ENCODE peak calls at places on chromosomes 7 and 10, in nine cellular contexts. L, U, N, T, D, B, Z, F and Q are unnamed samples.

GRCh38 chr10:13913890-13914289 is 327.1 kb downstream of the PRPF18 start:
- DNase-seq in L (no peak), U (no peak), N (no peak), T (no peak), D (no peak), B (no peak), Z (no peak), F (no peak), Q (no peak)

GRCh38 chr10:70756710-70757360 is 28.3 kb downstream of the TBATA start:
- DNase-seq in L (peak), U (no peak), N (peak), T (peak), D (no peak), B (no peak), Z (no peak), F (no peak), Q (no peak)

GRCh38 chr7:76293407-76293901 is 9.0 kb upstream of the HSPB1 start:
- DNase-seq in L (no peak), U (no peak), N (no peak), T (no peak), D (no peak), B (no peak), Z (no peak), F (no peak), Q (no peak)

GRCh38 chr10:43735907-43736306 is 87.2 kb upstream of the ZNF32 start:
- DNase-seq in L (peak), U (no peak), N (peak), T (peak), D (no peak), B (no peak), Z (no peak), F (no peak), Q (no peak)

GRCh38 chr7:77199008-77199966 is at the start of gene FGL2:
- DNase-seq in L (peak), U (peak), N (peak), T (peak), D (no peak), B (no peak), Z (no peak), F (peak), Q (peak)

GRCh38 chr10:110059965-110060364 is 52.2 kb downstream of the ADD3 start:
- DNase-seq in L (peak), U (no peak), N (no peak), T (peak), D (no peak), B (no peak), Z (no peak), F (no peak), Q (no peak)

GRCh38 chr7:27144799-27145166 is 1.3 kb upstream of the HOXA5 start:
- DNase-seq in L (no peak), U (no peak), N (no peak), T (no peak), D (no peak), B (no peak), Z (no peak), F (no peak), Q (peak)

GRCh38 chr7:140640060-140640611 is 477 bp downstream of the DENND2A start:
- DNase-seq in L (peak), U (no peak), N (peak), T (peak), D (no peak), B (no peak), Z (no peak), F (peak), Q (no peak)

GRCh38 chr10:65377687-65378086 is 1548.1 kb upstream of the LRRTM3 start:
- DNase-seq in L (no peak), U (no peak), N (no peak), T (no peak), D (no peak), B (peak), Z (no peak), F (peak), Q (no peak)

GRCh38 chr10:61897671-61898434 is 3.6 kb upstream of the ARID5B start:
- DNase-seq in L (peak), U (peak), N (peak), T (peak), D (no peak), B (no peak), Z (no peak), F (peak), Q (peak)

GRCh38 chr10:80729896-80730295 is 192.2 kb downstream of the SH2D4B start:
- DNase-seq in L (no peak), U (no peak), N (no peak), T (no peak), D (no peak), B (no peak), Z (no peak), F (no peak), Q (no peak)

GRCh38 chr7:70506463-70506862 is 625.5 kb upstream of the GALNT17 start:
- DNase-seq in L (no peak), U (no peak), N (no peak), T (no peak), D (peak), B (peak), Z (no peak), F (peak), Q (no peak)

GRCh38 chr7:94284120-94284519 is 110.6 kb upstream of the COL1A2 start:
- DNase-seq in L (no peak), U (no peak), N (no peak), T (no peak), D (no peak), B (no peak), Z (peak), F (no peak), Q (no peak)

GRCh38 chr7:93402944-93403343 is 170.8 kb downstream of the VPS50 start:
- DNase-seq in L (no peak), U (no peak), N (no peak), T (no peak), D (no peak), B (no peak), Z (no peak), F (no peak), Q (no peak)

GRCh38 chr7:96004598-96004997 is 232.2 kb downstream of the DYNC1I1 start:
- DNase-seq in L (no peak), U (no peak), N (no peak), T (peak), D (no peak), B (no peak), Z (peak), F (no peak), Q (no peak)

GRCh38 chr7:123666492-123666891 is 10.8 kb downstream of the LMOD2 start:
- DNase-seq in L (no peak), U (no peak), N (no peak), T (no peak), D (no peak), B (no peak), Z (no peak), F (no peak), Q (no peak)

GRCh38 chr7:106598663-106599342 is 62.2 kb downstream of the CCDC71L start:
- DNase-seq in L (peak), U (peak), N (peak), T (peak), D (peak), B (peak), Z (no peak), F (peak), Q (peak)

GRCh38 chr10:3424102-3424803 is 251.7 kb upstream of the PITRM1 start:
- DNase-seq in L (no peak), U (no peak), N (peak), T (no peak), D (no peak), B (no peak), Z (peak), F (peak), Q (peak)

GRCh38 chr7:150727381-150727780 is 9.8 kb upstream of the GIMAP5 start:
- DNase-seq in L (no peak), U (no peak), N (no peak), T (no peak), D (peak), B (no peak), Z (no peak), F (no peak), Q (peak)

GRCh38 chr7:80478683-80479082 is 33.2 kb downstream of the GNAT3 start:
- DNase-seq in L (peak), U (no peak), N (peak), T (peak), D (no peak), B (peak), Z (no peak), F (peak), Q (no peak)

GRCh38 chr7:35253680-35254495 is at the start of gene TBX20:
- DNase-seq in L (peak), U (no peak), N (peak), T (peak), D (no peak), B (no peak), Z (no peak), F (peak), Q (peak)

GRCh38 chr7:42152353-42153205 is 84.4 kb downstream of the GLI3 start:
- DNase-seq in L (no peak), U (no peak), N (no peak), T (no peak), D (no peak), B (no peak), Z (no peak), F (no peak), Q (no peak)

GRCh38 chr7:98613601-98614425 is 3.3 kb upstream of the NPTX2 start:
- DNase-seq in L (peak), U (peak), N (peak), T (peak), D (no peak), B (no peak), Z (no peak), F (peak), Q (no peak)

GRCh38 chr10:15589109-15589508 is 130.6 kb downstream of the ITGA8 start:
- DNase-seq in L (peak), U (no peak), N (no peak), T (no peak), D (no peak), B (no peak), Z (no peak), F (peak), Q (no peak)

GRCh38 chr7:140003913-140004382 is 58.8 kb downstream of the PARP12 start:
- DNase-seq in L (peak), U (peak), N (peak), T (peak), D (peak), B (no peak), Z (no peak), F (peak), Q (peak)

GRCh38 chr10:107653832-107654287 is 489.4 kb upstream of the SORCS1 start:
- DNase-seq in L (peak), U (peak), N (no peak), T (peak), D (no peak), B (no peak), Z (no peak), F (no peak), Q (peak)

GRCh38 chr10:106401161-106401560 is 763.3 kb downstream of the SORCS1 start:
- DNase-seq in L (peak), U (no peak), N (no peak), T (peak), D (no peak), B (no peak), Z (no peak), F (peak), Q (no peak)

GRCh38 chr7:42574693-42575084 is 337.2 kb downstream of the C7orf25 start:
- DNase-seq in L (no peak), U (no peak), N (no peak), T (peak), D (no peak), B (no peak), Z (no peak), F (peak), Q (no peak)

GRCh38 chr7:1961776-1962276 is 270.9 kb downstream of the MAD1L1 start:
- DNase-seq in L (peak), U (no peak), N (peak), T (peak), D (no peak), B (no peak), Z (no peak), F (no peak), Q (no peak)

GRCh38 chr10:44035474-44036197 is 349.3 kb downstream of the CXCL12 start:
- DNase-seq in L (no peak), U (no peak), N (no peak), T (no peak), D (no peak), B (no peak), Z (no peak), F (peak), Q (peak)

GRCh38 chr10:28492093-28492492 is 40.8 kb upstream of the WAC start:
- DNase-seq in L (no peak), U (no peak), N (peak), T (no peak), D (no peak), B (no peak), Z (no peak), F (no peak), Q (no peak)

GRCh38 chr7:71563276-71563675 is 431.3 kb downstream of the GALNT17 start:
- DNase-seq in L (no peak), U (no peak), N (no peak), T (no peak), D (no peak), B (no peak), Z (no peak), F (no peak), Q (no peak)

GRCh38 chr10:112221545-112221944 is 38.0 kb upstream of the GPAM start:
- DNase-seq in L (peak), U (no peak), N (no peak), T (no peak), D (no peak), B (no peak), Z (no peak), F (no peak), Q (no peak)

GRCh38 chr10:79242620-79243152 is 104.6 kb upstream of the PPIF start:
- DNase-seq in L (peak), U (peak), N (peak), T (peak), D (no peak), B (no peak), Z (no peak), F (peak), Q (no peak)

GRCh38 chr7:2355079-2356008 is 717 bp downstream of the EIF3B start:
- DNase-seq in L (no peak), U (no peak), N (no peak), T (no peak), D (no peak), B (no peak), Z (no peak), F (peak), Q (peak)

GRCh38 chr7:20642171-20642570 is 26.7 kb downstream of the ABCB5 start:
- DNase-seq in L (no peak), U (no peak), N (peak), T (no peak), D (no peak), B (no peak), Z (no peak), F (no peak), Q (no peak)

DNA sequence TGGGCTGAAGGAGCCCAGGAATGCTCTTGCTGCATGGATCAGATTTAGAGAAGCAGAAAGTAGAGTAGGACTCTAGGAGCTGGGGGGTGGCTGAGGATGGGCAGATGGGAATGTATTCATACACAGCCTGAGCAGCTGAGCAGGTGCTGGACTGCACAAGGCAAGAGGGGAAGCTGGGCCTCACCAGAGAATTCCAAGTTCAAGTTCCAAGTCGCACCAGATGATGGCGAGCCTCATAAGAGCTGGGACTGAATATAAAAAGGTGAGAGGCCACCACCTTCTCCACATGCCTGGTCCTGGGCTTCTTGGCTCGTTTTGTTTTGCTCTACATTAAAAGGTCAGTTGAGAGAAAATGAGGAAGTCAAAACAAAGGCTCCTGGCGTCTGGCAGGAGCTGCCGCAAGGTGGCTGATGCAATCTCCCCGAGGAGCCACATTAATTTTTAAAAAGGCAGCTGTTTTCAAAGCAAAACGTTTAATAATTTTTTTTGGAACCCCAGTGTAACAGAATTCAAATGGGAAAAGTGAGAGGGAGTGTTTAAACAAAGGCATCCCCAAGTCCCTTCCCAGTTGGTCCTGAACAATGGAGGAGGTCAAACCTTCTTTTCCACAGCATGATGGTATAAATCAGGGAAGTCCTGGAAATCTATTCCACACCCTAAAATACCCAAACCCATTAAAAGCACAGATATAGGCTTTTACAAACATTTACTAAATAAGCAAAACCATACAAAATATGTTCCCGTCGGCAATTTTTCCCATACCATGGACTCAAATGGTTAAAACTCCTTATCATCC is 9.5 kb downstream of the CYREN start:
- DNase-seq in L (peak), U (no peak), N (no peak), T (no peak), D (no peak), B (no peak), Z (no peak), F (peak), Q (no peak)
- H3K9ac ChIP-seq in L (no peak), U (peak), N (no peak), T (no peak), D (no peak), B (no peak), Z (peak), F (no peak), Q (no peak)

GRCh38 chr10:88874271-88874670 is 5.8 kb upstream of the STAMBPL1 start:
- DNase-seq in L (peak), U (no peak), N (no peak), T (peak), D (no peak), B (no peak), Z (no peak), F (no peak), Q (no peak)

GRCh38 chr10:88866454-88866853 is 13.6 kb upstream of the STAMBPL1 start:
- DNase-seq in L (no peak), U (no peak), N (no peak), T (no peak), D (no peak), B (no peak), Z (no peak), F (no peak), Q (no peak)

GRCh38 chr10:88873757-88874156 is 6.3 kb upstream of the STAMBPL1 start:
- DNase-seq in L (no peak), U (no peak), N (no peak), T (no peak), D (no peak), B (no peak), Z (no peak), F (no peak), Q (no peak)

GRCh38 chr10:88865281-88865876 is 13.7 kb upstream of the ANKRD22 start:
- DNase-seq in L (no peak), U (no peak), N (no peak), T (peak), D (no peak), B (no peak), Z (no peak), F (no peak), Q (no peak)

DNA sequence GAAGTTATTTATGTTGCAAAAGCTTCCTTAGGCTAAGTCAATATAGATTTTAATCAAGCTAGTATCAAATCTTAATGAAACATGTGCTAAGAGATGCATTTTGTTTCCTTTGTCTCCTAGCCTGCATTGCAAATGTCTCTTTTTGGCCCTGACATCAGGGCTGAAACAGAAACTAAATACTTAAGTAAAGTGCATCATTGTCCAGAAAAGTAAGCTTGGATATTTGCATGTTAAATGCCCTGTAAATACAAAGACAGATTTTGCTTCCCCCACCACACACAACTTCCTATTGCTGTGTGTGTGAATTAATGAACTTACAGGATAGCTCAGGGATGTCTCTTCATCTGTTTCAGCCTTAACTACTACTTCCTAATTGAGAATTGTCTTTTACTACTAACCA is 9.9 kb upstream of the STAMBPL1 start:
- DNase-seq in L (no peak), U (peak), N (no peak), T (no peak), D (no peak), B (no peak), Z (no peak), F (no peak), Q (no peak)
- H3K4me3 ChIP-seq in L (no peak), U (no peak), N (no peak), T (no peak), D (no peak), B (no peak), Z (no peak), F (no peak), Q (no peak)

DNA sequence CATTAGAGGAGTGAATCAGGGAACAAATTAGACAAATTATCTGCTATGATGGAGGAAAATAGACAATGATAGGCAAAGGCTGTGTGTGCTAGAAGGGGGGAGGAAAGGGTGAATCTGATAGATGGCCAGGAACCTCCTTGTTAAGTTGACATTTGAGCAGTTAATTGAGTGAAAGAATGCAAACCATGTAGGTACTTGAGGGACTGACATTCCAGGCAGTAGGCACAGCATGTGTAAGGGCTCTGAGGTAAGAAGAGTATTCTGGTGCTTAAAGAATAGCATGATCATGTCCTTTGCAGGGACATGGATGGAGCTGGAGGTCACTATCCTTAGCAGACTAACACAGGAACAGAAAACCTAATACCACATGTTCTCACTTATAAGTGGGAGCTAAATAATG is 48.6 kb upstream of the TES start:
- DNase-seq in L (no peak), U (no peak), N (no peak), T (no peak), D (no peak), B (peak), Z (no peak), F (peak), Q (no peak)
- H3K9ac ChIP-seq in L (no peak), U (no peak), N (no peak), T (no peak), D (no peak), B (no peak), Z (no peak), F (no peak), Q (no peak)

DNA sequence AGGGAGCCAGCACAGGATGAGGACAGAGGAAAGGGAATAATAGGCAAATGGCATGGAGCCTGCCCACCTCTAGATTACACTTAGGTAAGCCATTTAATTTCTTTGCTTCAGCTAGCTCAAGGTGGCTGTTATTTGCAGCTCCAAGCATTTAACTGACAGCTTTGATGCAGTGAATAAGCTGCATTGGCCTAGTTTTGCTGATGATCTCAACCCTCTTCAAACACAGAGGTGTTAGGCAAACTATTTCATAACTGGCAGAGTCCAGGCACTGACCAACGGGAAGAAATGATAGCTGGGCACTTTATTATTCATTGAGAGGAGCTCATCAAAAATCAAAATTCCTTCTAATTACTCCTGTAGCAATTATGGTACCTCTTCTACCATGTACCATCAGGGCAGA is 317.4 kb downstream of the BMPER start:
- DNase-seq in L (no peak), U (no peak), N (no peak), T (no peak), D (no peak), B (no peak), Z (no peak), F (no peak), Q (no peak)
- H3K4me3 ChIP-seq in L (no peak), U (no peak), N (no peak), T (no peak), D (no peak), B (no peak), Z (no peak), F (no peak), Q (no peak)

GRCh38 chr10:125076891-125077643 is 83.3 kb downstream of the CTBP2 start:
- DNase-seq in L (peak), U (no peak), N (peak), T (no peak), D (no peak), B (no peak), Z (no peak), F (no peak), Q (no peak)
- H3K9ac ChIP-seq in L (no peak), U (no peak), N (no peak), T (no peak), D (no peak), B (no peak), Z (no peak), F (no peak), Q (no peak)

GRCh38 chr7:159167139-159167538 is 22.5 kb upstream of the VIPR2 start:
- DNase-seq in L (no peak), U (no peak), N (no peak), T (no peak), D (no peak), B (no peak), Z (no peak), F (no peak), Q (no peak)
- H3K4me3 ChIP-seq in L (no peak), U (no peak), N (no peak), T (no peak), D (no peak), B (no peak), Z (no peak), F (no peak), Q (no peak)